ENCODE peak calls at places on chromosomes 4 and X, in seven cellular contexts. K, L, I, B, O, Y and R are unnamed samples. For H3K36me3, the result is how much of the 10 kb centered on the place peaks cover.

GRCh38 chr4:53050361-53050774 is 188.3 kb downstream of the RASL11B start:
- DNase-seq in K (no peak), L (no peak), I (no peak), B (no peak), O (no peak), Y (no peak), R (no peak)

GRCh38 chr4:153152453-153153338 is 51.5 kb upstream of the TRIM2 start:
- DNase-seq in K (peak), L (no peak), I (peak), B (peak), O (no peak), Y (no peak), R (no peak)

GRCh38 chrX:71533850-71534515 is 1.1 kb downstream of the OGT start:
- DNase-seq in K (peak), L (peak), I (peak), B (no peak), O (peak), Y (no peak), R (peak)

GRCh38 chr4:121879135-121879534 is 8.9 kb upstream of the BBS7 start:
- DNase-seq in K (no peak), L (no peak), I (no peak), B (no peak), O (no peak), Y (no peak), R (no peak)

GRCh38 chr4:101355767-101356702 is 8.7 kb upstream of the PPP3CA start:
- DNase-seq in K (peak), L (no peak), I (peak), B (no peak), O (peak), Y (no peak), R (peak)

GRCh38 chrX:125203737-125204578 is 115.7 kb upstream of the TEX13C start:
- DNase-seq in K (no peak), L (no peak), I (peak), B (peak), O (no peak), Y (no peak), R (peak)

GRCh38 chr4:173417833-173418232 is 18.9 kb upstream of the SCRG1 start:
- DNase-seq in K (no peak), L (no peak), I (no peak), B (no peak), O (no peak), Y (no peak), R (no peak)

GRCh38 chr4:65450899-65451298 is 219.4 kb downstream of the EPHA5 start:
- DNase-seq in K (no peak), L (no peak), I (no peak), B (no peak), O (no peak), Y (no peak), R (no peak)

GRCh38 chrX:136453114-136453513 is 34.6 kb upstream of the BRS3 start:
- DNase-seq in K (no peak), L (no peak), I (no peak), B (no peak), O (no peak), Y (no peak), R (no peak)

GRCh38 chrX:14030248-14030592 is 528 bp upstream of the GEMIN8 start:
- DNase-seq in K (peak), L (no peak), I (peak), B (no peak), O (no peak), Y (no peak), R (no peak)

GRCh38 chr4:64581422-64581821 is 172.2 kb upstream of the TECRL start:
- DNase-seq in K (peak), L (no peak), I (peak), B (no peak), O (no peak), Y (no peak), R (peak)

GRCh38 chr4:21625447-21625846 is 323.1 kb downstream of the KCNIP4 start:
- DNase-seq in K (no peak), L (no peak), I (no peak), B (no peak), O (no peak), Y (no peak), R (no peak)

GRCh38 chr4:5760936-5761480 is 50.0 kb downstream of the EVC start:
- DNase-seq in K (no peak), L (no peak), I (no peak), B (no peak), O (no peak), Y (no peak), R (no peak)

GRCh38 chr4:145131848-145132247 is 33.7 kb downstream of the ABCE1 start:
- DNase-seq in K (no peak), L (no peak), I (no peak), B (no peak), O (no peak), Y (no peak), R (no peak)

GRCh38 chr4:25619601-25620000 is 36.0 kb upstream of the SLC34A2 start:
- DNase-seq in K (no peak), L (no peak), I (no peak), B (peak), O (no peak), Y (no peak), R (no peak)

GRCh38 chrX:150513564-150513963 is 54.9 kb upstream of the MTM1 start:
- DNase-seq in K (no peak), L (no peak), I (no peak), B (no peak), O (no peak), Y (no peak), R (no peak)

GRCh38 chr4:29708473-29708872 is 1011.7 kb upstream of the PCDH7 start:
- DNase-seq in K (peak), L (no peak), I (no peak), B (no peak), O (no peak), Y (no peak), R (peak)

GRCh38 chr4:160880186-160880585 is 1283.6 kb downstream of the FSTL5 start:
- DNase-seq in K (no peak), L (no peak), I (no peak), B (no peak), O (no peak), Y (no peak), R (no peak)

GRCh38 chr4:8157944-8158709 is 486 bp downstream of the ABLIM2 start:
- DNase-seq in K (no peak), L (no peak), I (peak), B (peak), O (no peak), Y (no peak), R (no peak)

GRCh38 chr4:99657801-99658200 is at the start of gene C4orf54:
- DNase-seq in K (no peak), L (no peak), I (no peak), B (no peak), O (peak), Y (no peak), R (no peak)

GRCh38 chr4:1592179-1593037 is 91.7 kb downstream of the FAM53A start:
- DNase-seq in K (no peak), L (no peak), I (no peak), B (peak), O (no peak), Y (no peak), R (no peak)

GRCh38 chrX:74187211-74187610 is 116.8 kb upstream of the ZCCHC13 start:
- DNase-seq in K (peak), L (no peak), I (peak), B (no peak), O (no peak), Y (no peak), R (no peak)

GRCh38 chrX:134382821-134383220 is 77.1 kb upstream of the HPRT1 start:
- DNase-seq in K (no peak), L (no peak), I (no peak), B (no peak), O (no peak), Y (no peak), R (no peak)

GRCh38 chrX:134388161-134389109 is 71.5 kb upstream of the HPRT1 start:
- DNase-seq in K (no peak), L (no peak), I (no peak), B (no peak), O (no peak), Y (no peak), R (no peak)
- H3K4me3 ChIP-seq in K (no peak), L (peak), I (no peak), B (no peak), O (no peak), Y (no peak), R (no peak)

DNA sequence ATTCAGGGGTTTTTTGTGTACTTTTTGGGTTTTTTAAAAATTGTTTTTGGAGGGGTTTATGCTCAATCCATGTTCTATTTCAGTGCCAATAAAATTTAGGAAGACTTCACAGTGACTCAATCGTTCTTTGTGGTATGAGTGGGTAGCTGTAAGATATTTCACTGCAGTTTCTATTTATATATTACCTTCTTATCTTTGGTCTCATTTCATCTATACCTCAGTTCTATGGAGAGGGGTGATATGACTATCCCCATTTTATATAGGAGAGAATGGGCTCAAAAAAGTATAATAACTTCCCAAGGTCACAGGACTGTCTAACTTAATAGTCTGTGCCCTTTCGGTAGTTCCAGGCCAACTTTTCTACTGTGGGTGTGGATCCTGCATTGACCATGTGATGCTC is 74.4 kb downstream of the MSN start:
- DNase-seq in K (no peak), L (no peak), I (peak), B (no peak), O (no peak), Y (no peak), R (no peak)
- H3K36me3 ChIP-seq in K (under half), L (under half), I (under half), B (under half), O (under half), Y (half or more), R (under half)

GRCh38 chr4:182227611-182228010 is 15.6 kb upstream of the TENM3 start:
- DNase-seq in K (no peak), L (no peak), I (no peak), B (no peak), O (no peak), Y (no peak), R (no peak)
- H3K4me3 ChIP-seq in K (no peak), L (no peak), I (no peak), B (no peak), O (no peak), Y (no peak), R (no peak)

DNA sequence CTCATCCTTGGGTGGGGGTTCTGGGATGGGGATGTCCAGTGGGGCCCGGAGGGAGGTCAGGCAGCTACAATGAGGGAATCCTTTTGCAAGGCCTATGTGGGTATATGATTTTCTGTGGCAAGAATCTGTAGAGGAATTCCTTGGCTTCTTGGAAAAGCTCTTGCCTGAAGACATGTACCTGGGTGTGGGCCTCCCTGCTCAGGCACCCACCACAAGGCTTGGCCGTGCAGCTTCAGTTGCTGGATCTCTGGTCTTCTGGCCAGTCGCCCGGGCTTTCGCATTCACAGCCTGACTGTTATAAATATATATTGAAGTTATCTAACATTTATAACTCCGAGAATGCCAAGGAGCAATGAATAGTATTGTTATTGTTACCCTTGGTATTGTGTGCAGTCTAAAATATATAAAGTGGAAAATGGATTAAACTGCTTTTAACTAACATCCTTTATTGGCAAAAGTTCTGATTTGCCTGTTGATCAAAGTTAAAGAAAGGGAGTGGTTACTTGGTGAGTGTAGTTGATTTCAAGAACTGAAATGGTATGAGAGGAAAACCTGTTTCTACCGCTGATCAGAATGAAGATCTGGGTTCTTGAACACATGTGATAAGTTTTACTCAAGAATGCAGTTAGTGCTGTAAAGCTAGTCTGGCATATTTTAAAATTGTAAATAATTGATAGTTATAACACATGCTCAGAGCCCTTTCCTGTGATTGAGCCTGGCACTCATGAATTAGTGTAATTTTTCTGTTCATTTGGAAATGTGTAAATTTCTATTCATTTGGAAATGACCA is 36.0 kb downstream of the PTTG2 start:
- DNase-seq in K (no peak), L (no peak), I (no peak), B (peak), O (no peak), Y (no peak), R (no peak)
- H3K36me3 ChIP-seq in K (under half), L (under half), I (under half), B (under half), O (under half), Y (under half), R (under half)

DNA sequence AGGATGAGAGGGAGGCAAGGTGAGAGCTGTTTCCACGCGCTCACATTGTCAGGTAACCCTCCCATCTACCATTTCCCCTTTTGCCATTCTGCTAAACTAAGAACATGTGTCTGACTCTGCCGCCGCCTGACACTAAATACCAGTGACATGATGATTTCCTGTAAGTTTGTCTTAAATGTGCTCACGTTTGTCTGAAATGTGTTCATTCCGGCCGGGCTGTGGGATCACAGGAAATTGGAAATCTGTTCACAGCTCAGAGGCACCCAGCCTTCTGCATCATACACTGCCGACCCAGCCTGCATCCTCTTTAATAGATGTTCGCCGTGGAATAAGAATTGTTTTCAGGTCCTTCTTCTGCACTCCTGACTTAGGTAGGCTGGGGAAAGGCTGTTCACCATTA is 336.2 kb upstream of the PPARGC1A start:
- DNase-seq in K (peak), L (no peak), I (peak), B (no peak), O (no peak), Y (no peak), R (no peak)
- H3K4me3 ChIP-seq in K (no peak), L (no peak), I (peak), B (no peak), O (no peak), Y (no peak), R (no peak)

DNA sequence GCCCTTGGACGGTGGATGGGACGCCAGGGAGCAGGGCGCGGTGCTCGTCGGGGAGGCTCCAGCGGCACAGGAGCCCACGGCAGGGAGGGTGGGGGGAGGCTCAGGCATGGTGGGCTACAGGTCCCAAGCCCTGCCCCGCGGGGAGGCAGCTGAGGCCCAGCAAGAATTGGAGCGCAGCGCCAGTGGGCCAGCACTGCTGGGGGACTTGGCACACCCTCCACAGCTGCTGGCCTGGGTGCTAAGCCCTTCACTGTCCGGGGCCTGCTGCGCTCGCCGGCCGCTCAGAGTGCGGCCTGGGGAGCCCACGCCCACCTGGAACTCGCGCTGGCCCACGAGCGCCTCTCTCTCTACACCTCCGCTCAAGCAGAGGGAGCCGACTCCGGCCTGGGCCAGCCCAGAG is 8.6 kb downstream of the CD38 start:
- DNase-seq in K (no peak), L (no peak), I (no peak), B (no peak), O (no peak), Y (no peak), R (no peak)
- H3K36me3 ChIP-seq in K (under half), L (under half), I (under half), B (under half), O (under half), Y (under half), R (under half)

GRCh38 chr4:183721207-183722081 is 62.4 kb downstream of the TRAPPC11 start:
- DNase-seq in K (peak), L (no peak), I (peak), B (peak), O (no peak), Y (no peak), R (no peak)
- H3K4me3 ChIP-seq in K (peak), L (peak), I (peak), B (no peak), O (no peak), Y (peak), R (no peak)

GRCh38 chrX:152861116-152861515 is 30.3 kb downstream of the NSDHL start:
- DNase-seq in K (peak), L (no peak), I (no peak), B (no peak), O (no peak), Y (no peak), R (no peak)

GRCh38 chrX:152865232-152865920 is 32.5 kb upstream of the ZNF185 start:
- DNase-seq in K (no peak), L (peak), I (no peak), B (no peak), O (no peak), Y (no peak), R (peak)

DNA sequence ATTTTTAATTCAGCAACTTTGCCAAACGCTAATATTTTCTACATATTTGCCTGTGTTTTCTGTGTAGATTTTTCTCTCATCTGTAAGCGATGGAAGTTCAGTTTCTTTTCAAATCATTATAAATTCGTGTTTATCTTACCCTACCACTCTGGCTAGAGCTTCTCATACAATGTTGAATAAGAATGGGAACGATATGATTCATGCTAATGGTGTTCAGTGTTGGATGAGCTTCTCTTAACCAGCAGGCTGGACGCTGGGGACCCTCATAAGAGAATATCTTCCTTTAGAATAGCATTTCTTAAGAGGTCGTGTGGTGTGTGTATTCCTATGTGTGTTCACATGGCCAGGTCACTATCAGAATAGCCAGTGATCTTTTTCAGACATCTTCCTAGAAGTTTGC is 31.0 kb downstream of the NSDHL start:
- DNase-seq in K (peak), L (no peak), I (no peak), B (no peak), O (no peak), Y (no peak), R (no peak)
- H3K36me3 ChIP-seq in K (under half), L (under half), I (under half), B (under half), O (under half), Y (under half), R (under half)

DNA sequence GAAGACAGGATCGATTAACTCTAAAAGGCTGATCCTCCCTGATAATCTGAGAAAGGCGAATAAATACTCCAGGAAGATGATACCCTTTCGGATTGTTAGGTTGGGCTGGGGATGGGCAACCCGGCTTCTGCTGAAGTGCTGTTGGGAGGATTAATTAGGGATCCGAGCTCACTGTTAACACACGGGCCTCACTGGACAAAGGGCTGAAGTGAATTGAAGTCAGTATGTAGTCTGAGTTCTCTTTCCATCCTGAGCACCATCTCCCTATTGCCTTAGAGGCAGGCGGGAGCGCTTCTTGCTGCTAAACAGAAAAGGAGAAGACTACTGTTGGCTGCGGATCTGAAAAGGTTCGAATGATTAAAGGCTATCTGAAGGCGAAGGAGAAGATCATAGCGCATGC is 22.6 kb downstream of the MORF4L2 start:
- DNase-seq in K (no peak), L (no peak), I (no peak), B (no peak), O (no peak), Y (no peak), R (no peak)
- H3K4me3 ChIP-seq in K (no peak), L (peak), I (no peak), B (no peak), O (no peak), Y (no peak), R (no peak)

GRCh38 chrX:41336447-41336846 is 2.5 kb downstream of the DDX3X start:
- DNase-seq in K (no peak), L (no peak), I (no peak), B (no peak), O (no peak), Y (no peak), R (no peak)
- H3K36me3 ChIP-seq in K (under half), L (under half), I (under half), B (under half), O (half or more), Y (under half), R (under half)